ENCODE peak calls at places on chromosomes 11 and 22, in eight cellular contexts. One of them, this sample, is unnamed.

GRCh38 chr11:44822369-44822768 is 95.6 kb downstream of the TSPAN18 start:
- DNase-seq in stimulated activated CD4-positive, alpha-beta T cell treated with anti-CD3 and anti-CD28 coated beads, TNF-alpha, amount 100 ng/mL, for 4 hours: no peak
- DNase-seq in frontal cortex: no peak
- DNase-seq in memory B cell: no peak
- DNase-seq in CD4-positive, alpha-beta T cell: no peak
- DNase-seq in right lobe of liver: no peak
- DNase-seq in caudate nucleus: no peak
- DNase-seq in neuronal stem cell: no peak
- DNase-seq in this sample: no peak

GRCh38 chr22:46148885-46149492 is 1.3 kb upstream of the PPARA start:
- DNase-seq in frontal cortex: no peak
- DNase-seq in memory B cell: peak
- DNase-seq in right lobe of liver: peak
- DNase-seq in caudate nucleus: no peak
- DNase-seq in neuronal stem cell: no peak
- DNase-seq in CD4-positive, alpha-beta T cell: no peak
- DNase-seq in stimulated activated CD4-positive, alpha-beta T cell treated with anti-CD3 and anti-CD28 coated beads, TNF-alpha, amount 100 ng/mL, for 4 hours: peak
- DNase-seq in this sample: no peak

GRCh38 chr11:614091-614582 is 1.6 kb downstream of the IRF7 start:
- DNase-seq in CD4-positive, alpha-beta T cell: no peak
- DNase-seq in caudate nucleus: no peak
- DNase-seq in neuronal stem cell: no peak
- DNase-seq in right lobe of liver: peak
- DNase-seq in stimulated activated CD4-positive, alpha-beta T cell treated with anti-CD3 and anti-CD28 coated beads, TNF-alpha, amount 100 ng/mL, for 4 hours: no peak
- DNase-seq in frontal cortex: no peak
- DNase-seq in memory B cell: no peak
- DNase-seq in this sample: no peak

GRCh38 chr11:726278-726915 is 20.4 kb downstream of the EPS8L2 start:
- DNase-seq in stimulated activated CD4-positive, alpha-beta T cell treated with anti-CD3 and anti-CD28 coated beads, TNF-alpha, amount 100 ng/mL, for 4 hours: no peak
- DNase-seq in caudate nucleus: no peak
- DNase-seq in frontal cortex: peak
- DNase-seq in CD4-positive, alpha-beta T cell: peak
- DNase-seq in right lobe of liver: peak
- DNase-seq in memory B cell: peak
- DNase-seq in neuronal stem cell: no peak
- DNase-seq in this sample: peak

GRCh38 chr11:127273593-127274327 is 273.2 kb upstream of the KIRREL3 start:
- DNase-seq in frontal cortex: no peak
- DNase-seq in neuronal stem cell: no peak
- DNase-seq in CD4-positive, alpha-beta T cell: no peak
- DNase-seq in memory B cell: no peak
- DNase-seq in right lobe of liver: no peak
- DNase-seq in caudate nucleus: no peak
- DNase-seq in stimulated activated CD4-positive, alpha-beta T cell treated with anti-CD3 and anti-CD28 coated beads, TNF-alpha, amount 100 ng/mL, for 4 hours: no peak
- DNase-seq in this sample: no peak

GRCh38 chr11:11532574-11532973 is 89.2 kb downstream of the GALNT18 start:
- DNase-seq in memory B cell: no peak
- DNase-seq in neuronal stem cell: no peak
- DNase-seq in CD4-positive, alpha-beta T cell: no peak
- DNase-seq in caudate nucleus: no peak
- DNase-seq in frontal cortex: no peak
- DNase-seq in stimulated activated CD4-positive, alpha-beta T cell treated with anti-CD3 and anti-CD28 coated beads, TNF-alpha, amount 100 ng/mL, for 4 hours: no peak
- DNase-seq in right lobe of liver: no peak
- DNase-seq in this sample: no peak

GRCh38 chr22:48417143-48418070 is 1410.3 kb downstream of the BRD1 start:
- DNase-seq in memory B cell: no peak
- DNase-seq in neuronal stem cell: no peak
- DNase-seq in CD4-positive, alpha-beta T cell: no peak
- DNase-seq in frontal cortex: no peak
- DNase-seq in caudate nucleus: no peak
- DNase-seq in right lobe of liver: peak
- DNase-seq in stimulated activated CD4-positive, alpha-beta T cell treated with anti-CD3 and anti-CD28 coated beads, TNF-alpha, amount 100 ng/mL, for 4 hours: no peak
- DNase-seq in this sample: no peak

GRCh38 chr11:130548491-130548833 is 100.0 kb downstream of the ADAMTS15 start:
- DNase-seq in CD4-positive, alpha-beta T cell: no peak
- DNase-seq in neuronal stem cell: no peak
- DNase-seq in memory B cell: no peak
- DNase-seq in stimulated activated CD4-positive, alpha-beta T cell treated with anti-CD3 and anti-CD28 coated beads, TNF-alpha, amount 100 ng/mL, for 4 hours: no peak
- DNase-seq in right lobe of liver: no peak
- DNase-seq in frontal cortex: no peak
- DNase-seq in caudate nucleus: no peak
- DNase-seq in this sample: no peak

GRCh38 chr11:66410191-66410590 is 10.6 kb upstream of the NPAS4 start:
- DNase-seq in memory B cell: no peak
- DNase-seq in caudate nucleus: no peak
- DNase-seq in neuronal stem cell: no peak
- DNase-seq in right lobe of liver: no peak
- DNase-seq in stimulated activated CD4-positive, alpha-beta T cell treated with anti-CD3 and anti-CD28 coated beads, TNF-alpha, amount 100 ng/mL, for 4 hours: no peak
- DNase-seq in CD4-positive, alpha-beta T cell: no peak
- DNase-seq in frontal cortex: no peak
- DNase-seq in this sample: no peak

GRCh38 chr11:47714554-47715081 is 551 bp downstream of the AGBL2 start:
- DNase-seq in stimulated activated CD4-positive, alpha-beta T cell treated with anti-CD3 and anti-CD28 coated beads, TNF-alpha, amount 100 ng/mL, for 4 hours: no peak
- DNase-seq in right lobe of liver: no peak
- DNase-seq in neuronal stem cell: peak
- DNase-seq in caudate nucleus: no peak
- DNase-seq in memory B cell: no peak
- DNase-seq in frontal cortex: no peak
- DNase-seq in CD4-positive, alpha-beta T cell: peak
- DNase-seq in this sample: no peak

GRCh38 chr11:2289350-2289749 is 12.4 kb downstream of the C11orf21 start:
- DNase-seq in memory B cell: no peak
- DNase-seq in stimulated activated CD4-positive, alpha-beta T cell treated with anti-CD3 and anti-CD28 coated beads, TNF-alpha, amount 100 ng/mL, for 4 hours: no peak
- DNase-seq in right lobe of liver: no peak
- DNase-seq in frontal cortex: no peak
- DNase-seq in CD4-positive, alpha-beta T cell: no peak
- DNase-seq in neuronal stem cell: no peak
- DNase-seq in caudate nucleus: no peak
- DNase-seq in this sample: no peak

GRCh38 chr11:34988294-34989255 is 72.2 kb downstream of the PDHX start:
- DNase-seq in neuronal stem cell: no peak
- DNase-seq in memory B cell: no peak
- DNase-seq in right lobe of liver: no peak
- DNase-seq in CD4-positive, alpha-beta T cell: no peak
- DNase-seq in frontal cortex: no peak
- DNase-seq in caudate nucleus: no peak
- DNase-seq in stimulated activated CD4-positive, alpha-beta T cell treated with anti-CD3 and anti-CD28 coated beads, TNF-alpha, amount 100 ng/mL, for 4 hours: no peak
- DNase-seq in this sample: no peak

GRCh38 chr11:12853325-12853651 is 155.8 kb upstream of the RASSF10 start:
- DNase-seq in caudate nucleus: no peak
- DNase-seq in right lobe of liver: no peak
- DNase-seq in memory B cell: no peak
- DNase-seq in neuronal stem cell: no peak
- DNase-seq in CD4-positive, alpha-beta T cell: no peak
- DNase-seq in stimulated activated CD4-positive, alpha-beta T cell treated with anti-CD3 and anti-CD28 coated beads, TNF-alpha, amount 100 ng/mL, for 4 hours: no peak
- DNase-seq in frontal cortex: no peak
- DNase-seq in this sample: no peak

GRCh38 chr11:94511932-94512781 is at the start of gene C11orf97:
- DNase-seq in right lobe of liver: peak
- DNase-seq in stimulated activated CD4-positive, alpha-beta T cell treated with anti-CD3 and anti-CD28 coated beads, TNF-alpha, amount 100 ng/mL, for 4 hours: no peak
- DNase-seq in CD4-positive, alpha-beta T cell: peak
- DNase-seq in frontal cortex: peak
- DNase-seq in memory B cell: peak
- DNase-seq in caudate nucleus: peak
- DNase-seq in neuronal stem cell: peak
- DNase-seq in this sample: peak

GRCh38 chr11:8636127-8636526 is 42.1 kb upstream of the STK33 start:
- DNase-seq in memory B cell: no peak
- DNase-seq in frontal cortex: no peak
- DNase-seq in right lobe of liver: no peak
- DNase-seq in CD4-positive, alpha-beta T cell: no peak
- DNase-seq in neuronal stem cell: no peak
- DNase-seq in caudate nucleus: no peak
- DNase-seq in stimulated activated CD4-positive, alpha-beta T cell treated with anti-CD3 and anti-CD28 coated beads, TNF-alpha, amount 100 ng/mL, for 4 hours: no peak
- DNase-seq in this sample: no peak

GRCh38 chr22:45997775-45998637 is 21.0 kb upstream of the WNT7B start:
- DNase-seq in memory B cell: no peak
- DNase-seq in caudate nucleus: no peak
- DNase-seq in right lobe of liver: peak
- DNase-seq in stimulated activated CD4-positive, alpha-beta T cell treated with anti-CD3 and anti-CD28 coated beads, TNF-alpha, amount 100 ng/mL, for 4 hours: no peak
- DNase-seq in neuronal stem cell: no peak
- DNase-seq in frontal cortex: no peak
- DNase-seq in CD4-positive, alpha-beta T cell: no peak
- DNase-seq in this sample: no peak

GRCh38 chr22:42959472-42960145 is 55.3 kb downstream of the PACSIN2 start:
- DNase-seq in neuronal stem cell: no peak
- DNase-seq in right lobe of liver: peak
- DNase-seq in stimulated activated CD4-positive, alpha-beta T cell treated with anti-CD3 and anti-CD28 coated beads, TNF-alpha, amount 100 ng/mL, for 4 hours: no peak
- DNase-seq in memory B cell: no peak
- DNase-seq in frontal cortex: no peak
- DNase-seq in caudate nucleus: no peak
- DNase-seq in CD4-positive, alpha-beta T cell: no peak
- DNase-seq in this sample: no peak

GRCh38 chr11:70128435-70128906 is 50.4 kb downstream of the ANO1 start:
- DNase-seq in CD4-positive, alpha-beta T cell: no peak
- DNase-seq in caudate nucleus: no peak
- DNase-seq in neuronal stem cell: no peak
- DNase-seq in right lobe of liver: peak
- DNase-seq in frontal cortex: no peak
- DNase-seq in stimulated activated CD4-positive, alpha-beta T cell treated with anti-CD3 and anti-CD28 coated beads, TNF-alpha, amount 100 ng/mL, for 4 hours: no peak
- DNase-seq in memory B cell: no peak
- DNase-seq in this sample: no peak